ENCODE peak calls at places on chromosome 3, in nine cellular contexts. One of them, this sample, is unnamed.

GRCh38 chr3:173009410-173009809 is 131.6 kb downstream of the SPATA16 start:
- DNase-seq in ACHN: no peak
- DNase-seq in MCF 10A: no peak
- DNase-seq in A172: no peak
- DNase-seq in retina: no peak
- DNase-seq in GM04504: no peak
- DNase-seq in activated CD8-positive, alpha-beta memory T cell treated with anti-CD3 and anti-CD28 coated beads, Interleukin-2, amount 50 U/mL, for 48 hours: no peak
- DNase-seq in GOT3: no peak
- DNase-seq in NAMALWA: no peak
- DNase-seq in this sample: no peak

GRCh38 chr3:98551754-98552153 is 20.0 kb downstream of the GPR15 start:
- DNase-seq in ACHN: no peak
- DNase-seq in retina: no peak
- DNase-seq in MCF 10A: no peak
- DNase-seq in GOT3: no peak
- DNase-seq in activated CD8-positive, alpha-beta memory T cell treated with anti-CD3 and anti-CD28 coated beads, Interleukin-2, amount 50 U/mL, for 48 hours: no peak
- DNase-seq in NAMALWA: no peak
- DNase-seq in GM04504: no peak
- DNase-seq in A172: no peak
- DNase-seq in this sample: no peak

GRCh38 chr3:113966172-113966571 is 18.4 kb downstream of the ZDHHC23 start:
- DNase-seq in MCF 10A: no peak
- DNase-seq in retina: no peak
- DNase-seq in NAMALWA: no peak
- DNase-seq in GM04504: no peak
- DNase-seq in GOT3: no peak
- DNase-seq in A172: no peak
- DNase-seq in ACHN: no peak
- DNase-seq in activated CD8-positive, alpha-beta memory T cell treated with anti-CD3 and anti-CD28 coated beads, Interleukin-2, amount 50 U/mL, for 48 hours: no peak
- DNase-seq in this sample: no peak

GRCh38 chr3:172696357-172696756 is 14.5 kb downstream of the NCEH1 start:
- DNase-seq in MCF 10A: no peak
- DNase-seq in GM04504: no peak
- DNase-seq in A172: no peak
- DNase-seq in NAMALWA: no peak
- DNase-seq in retina: no peak
- DNase-seq in GOT3: no peak
- DNase-seq in ACHN: no peak
- DNase-seq in activated CD8-positive, alpha-beta memory T cell treated with anti-CD3 and anti-CD28 coated beads, Interleukin-2, amount 50 U/mL, for 48 hours: no peak
- DNase-seq in this sample: no peak

GRCh38 chr3:197353867-197354180 is 55.4 kb upstream of the DLG1 start:
- DNase-seq in GM04504: no peak
- DNase-seq in A172: no peak
- DNase-seq in retina: no peak
- DNase-seq in GOT3: no peak
- DNase-seq in NAMALWA: no peak
- DNase-seq in MCF 10A: no peak
- DNase-seq in ACHN: no peak
- DNase-seq in activated CD8-positive, alpha-beta memory T cell treated with anti-CD3 and anti-CD28 coated beads, Interleukin-2, amount 50 U/mL, for 48 hours: no peak
- DNase-seq in this sample: no peak

GRCh38 chr3:30091611-30092135 is 514.7 kb upstream of the TGFBR2 start:
- DNase-seq in NAMALWA: no peak
- DNase-seq in retina: no peak
- DNase-seq in GOT3: no peak
- DNase-seq in ACHN: no peak
- DNase-seq in GM04504: no peak
- DNase-seq in A172: no peak
- DNase-seq in activated CD8-positive, alpha-beta memory T cell treated with anti-CD3 and anti-CD28 coated beads, Interleukin-2, amount 50 U/mL, for 48 hours: no peak
- DNase-seq in MCF 10A: no peak
- DNase-seq in this sample: no peak

GRCh38 chr3:128605091-128606046 is 45.2 kb downstream of the RPN1 start:
- DNase-seq in GOT3: no peak
- DNase-seq in GM04504: no peak
- DNase-seq in NAMALWA: no peak
- DNase-seq in retina: no peak
- DNase-seq in A172: no peak
- DNase-seq in activated CD8-positive, alpha-beta memory T cell treated with anti-CD3 and anti-CD28 coated beads, Interleukin-2, amount 50 U/mL, for 48 hours: no peak
- DNase-seq in MCF 10A: no peak
- DNase-seq in ACHN: peak
- DNase-seq in this sample: no peak

GRCh38 chr3:49100046-49100615 is 4.4 kb downstream of the QARS1 start:
- DNase-seq in retina: no peak
- DNase-seq in GM04504: no peak
- DNase-seq in GOT3: no peak
- DNase-seq in ACHN: no peak
- DNase-seq in MCF 10A: no peak
- DNase-seq in NAMALWA: no peak
- DNase-seq in A172: no peak
- DNase-seq in activated CD8-positive, alpha-beta memory T cell treated with anti-CD3 and anti-CD28 coated beads, Interleukin-2, amount 50 U/mL, for 48 hours: no peak
- DNase-seq in this sample: no peak

GRCh38 chr3:64398431-64398830 is 173.2 kb upstream of the PRICKLE2 start:
- DNase-seq in ACHN: no peak
- DNase-seq in GM04504: peak
- DNase-seq in activated CD8-positive, alpha-beta memory T cell treated with anti-CD3 and anti-CD28 coated beads, Interleukin-2, amount 50 U/mL, for 48 hours: no peak
- DNase-seq in MCF 10A: no peak
- DNase-seq in A172: no peak
- DNase-seq in retina: no peak
- DNase-seq in NAMALWA: no peak
- DNase-seq in GOT3: no peak
- DNase-seq in this sample: no peak

GRCh38 chr3:98972720-98973119 is 71.2 kb upstream of the DCBLD2 start:
- DNase-seq in GOT3: no peak
- DNase-seq in ACHN: no peak
- DNase-seq in retina: no peak
- DNase-seq in MCF 10A: no peak
- DNase-seq in NAMALWA: peak
- DNase-seq in A172: peak
- DNase-seq in GM04504: no peak
- DNase-seq in activated CD8-positive, alpha-beta memory T cell treated with anti-CD3 and anti-CD28 coated beads, Interleukin-2, amount 50 U/mL, for 48 hours: no peak
- DNase-seq in this sample: no peak

GRCh38 chr3:105253225-105253624 is 113.5 kb upstream of the ALCAM start:
- DNase-seq in GOT3: no peak
- DNase-seq in GM04504: no peak
- DNase-seq in MCF 10A: no peak
- DNase-seq in NAMALWA: no peak
- DNase-seq in retina: no peak
- DNase-seq in activated CD8-positive, alpha-beta memory T cell treated with anti-CD3 and anti-CD28 coated beads, Interleukin-2, amount 50 U/mL, for 48 hours: no peak
- DNase-seq in A172: no peak
- DNase-seq in ACHN: no peak
- DNase-seq in this sample: no peak

GRCh38 chr3:56468184-56469106 is at the start of gene ERC2:
- DNase-seq in activated CD8-positive, alpha-beta memory T cell treated with anti-CD3 and anti-CD28 coated beads, Interleukin-2, amount 50 U/mL, for 48 hours: peak
- DNase-seq in retina: peak
- DNase-seq in GOT3: no peak
- DNase-seq in GM04504: peak
- DNase-seq in ACHN: peak
- DNase-seq in MCF 10A: peak
- DNase-seq in NAMALWA: no peak
- DNase-seq in A172: peak
- DNase-seq in this sample: no peak

GRCh38 chr3:168461793-168462192 is 366.1 kb upstream of the GOLIM4 start:
- DNase-seq in MCF 10A: no peak
- DNase-seq in activated CD8-positive, alpha-beta memory T cell treated with anti-CD3 and anti-CD28 coated beads, Interleukin-2, amount 50 U/mL, for 48 hours: no peak
- DNase-seq in GOT3: no peak
- DNase-seq in GM04504: no peak
- DNase-seq in A172: no peak
- DNase-seq in retina: no peak
- DNase-seq in ACHN: no peak
- DNase-seq in NAMALWA: no peak
- DNase-seq in this sample: no peak

GRCh38 chr3:65142476-65142875 is 454.7 kb upstream of the ADAMTS9 start:
- DNase-seq in GOT3: no peak
- DNase-seq in activated CD8-positive, alpha-beta memory T cell treated with anti-CD3 and anti-CD28 coated beads, Interleukin-2, amount 50 U/mL, for 48 hours: no peak
- DNase-seq in NAMALWA: no peak
- DNase-seq in ACHN: no peak
- DNase-seq in GM04504: no peak
- DNase-seq in MCF 10A: no peak
- DNase-seq in A172: no peak
- DNase-seq in retina: no peak
- DNase-seq in this sample: no peak

GRCh38 chr3:161925749-161926360 is 429.2 kb downstream of the OTOL1 start:
- DNase-seq in NAMALWA: peak
- DNase-seq in MCF 10A: no peak
- DNase-seq in activated CD8-positive, alpha-beta memory T cell treated with anti-CD3 and anti-CD28 coated beads, Interleukin-2, amount 50 U/mL, for 48 hours: no peak
- DNase-seq in ACHN: peak
- DNase-seq in GOT3: no peak
- DNase-seq in GM04504: no peak
- DNase-seq in A172: no peak
- DNase-seq in retina: no peak
- DNase-seq in this sample: no peak

GRCh38 chr3:183085634-183086390 is 13.5 kb downstream of the MCCC1 start:
- DNase-seq in NAMALWA: peak
- DNase-seq in MCF 10A: peak
- DNase-seq in GOT3: no peak
- DNase-seq in retina: peak
- DNase-seq in GM04504: no peak
- DNase-seq in activated CD8-positive, alpha-beta memory T cell treated with anti-CD3 and anti-CD28 coated beads, Interleukin-2, amount 50 U/mL, for 48 hours: no peak
- DNase-seq in ACHN: peak
- DNase-seq in A172: no peak
- DNase-seq in this sample: no peak

GRCh38 chr3:108409791-108410190 is 100.6 kb downstream of the MYH15 start:
- DNase-seq in retina: no peak
- DNase-seq in GOT3: no peak
- DNase-seq in ACHN: no peak
- DNase-seq in NAMALWA: no peak
- DNase-seq in GM04504: no peak
- DNase-seq in A172: no peak
- DNase-seq in MCF 10A: no peak
- DNase-seq in activated CD8-positive, alpha-beta memory T cell treated with anti-CD3 and anti-CD28 coated beads, Interleukin-2, amount 50 U/mL, for 48 hours: no peak
- DNase-seq in this sample: no peak

GRCh38 chr3:121228971-121229370 is 316.8 kb downstream of the POLQ start:
- DNase-seq in A172: no peak
- DNase-seq in ACHN: no peak
- DNase-seq in MCF 10A: no peak
- DNase-seq in NAMALWA: no peak
- DNase-seq in GM04504: no peak
- DNase-seq in activated CD8-positive, alpha-beta memory T cell treated with anti-CD3 and anti-CD28 coated beads, Interleukin-2, amount 50 U/mL, for 48 hours: no peak
- DNase-seq in GOT3: no peak
- DNase-seq in retina: no peak
- DNase-seq in this sample: no peak

GRCh38 chr3:55692958-55693558 is 206.0 kb upstream of the WNT5A start:
- DNase-seq in GOT3: no peak
- DNase-seq in activated CD8-positive, alpha-beta memory T cell treated with anti-CD3 and anti-CD28 coated beads, Interleukin-2, amount 50 U/mL, for 48 hours: no peak
- DNase-seq in NAMALWA: no peak
- DNase-seq in retina: no peak
- DNase-seq in MCF 10A: peak
- DNase-seq in GM04504: no peak
- DNase-seq in ACHN: no peak
- DNase-seq in A172: no peak
- DNase-seq in this sample: no peak

GRCh38 chr3:52090620-52091468 is 34.5 kb upstream of the DUSP7 start:
- DNase-seq in NAMALWA: no peak
- DNase-seq in activated CD8-positive, alpha-beta memory T cell treated with anti-CD3 and anti-CD28 coated beads, Interleukin-2, amount 50 U/mL, for 48 hours: no peak
- DNase-seq in GM04504: no peak
- DNase-seq in A172: no peak
- DNase-seq in retina: no peak
- DNase-seq in ACHN: no peak
- DNase-seq in GOT3: no peak
- DNase-seq in MCF 10A: no peak
- DNase-seq in this sample: no peak

GRCh38 chr3:50321844-50322385 is 630 bp downstream of the HYAL2 start:
- DNase-seq in activated CD8-positive, alpha-beta memory T cell treated with anti-CD3 and anti-CD28 coated beads, Interleukin-2, amount 50 U/mL, for 48 hours: no peak
- DNase-seq in retina: no peak
- DNase-seq in GOT3: no peak
- DNase-seq in NAMALWA: no peak
- DNase-seq in ACHN: no peak
- DNase-seq in MCF 10A: no peak
- DNase-seq in GM04504: no peak
- DNase-seq in A172: no peak
- DNase-seq in this sample: no peak

GRCh38 chr3:159964166-159964973 is 24.3 kb upstream of the IL12A start:
- DNase-seq in GM04504: no peak
- DNase-seq in GOT3: no peak
- DNase-seq in retina: no peak
- DNase-seq in activated CD8-positive, alpha-beta memory T cell treated with anti-CD3 and anti-CD28 coated beads, Interleukin-2, amount 50 U/mL, for 48 hours: no peak
- DNase-seq in ACHN: peak
- DNase-seq in NAMALWA: no peak
- DNase-seq in A172: peak
- DNase-seq in MCF 10A: peak
- DNase-seq in this sample: no peak

GRCh38 chr3:123749716-123750115 is 134.4 kb downstream of the MYLK start:
- DNase-seq in GM04504: peak
- DNase-seq in activated CD8-positive, alpha-beta memory T cell treated with anti-CD3 and anti-CD28 coated beads, Interleukin-2, amount 50 U/mL, for 48 hours: no peak
- DNase-seq in GOT3: no peak
- DNase-seq in A172: peak
- DNase-seq in MCF 10A: peak
- DNase-seq in NAMALWA: no peak
- DNase-seq in ACHN: no peak
- DNase-seq in retina: no peak
- DNase-seq in this sample: no peak

GRCh38 chr3:148459931-148460513 is 237.7 kb upstream of the AGTR1 start:
- DNase-seq in GM04504: peak
- DNase-seq in activated CD8-positive, alpha-beta memory T cell treated with anti-CD3 and anti-CD28 coated beads, Interleukin-2, amount 50 U/mL, for 48 hours: no peak
- DNase-seq in ACHN: peak
- DNase-seq in NAMALWA: peak
- DNase-seq in retina: no peak
- DNase-seq in A172: no peak
- DNase-seq in GOT3: no peak
- DNase-seq in MCF 10A: no peak
- DNase-seq in this sample: no peak

GRCh38 chr3:194355379-194355778 is 4.3 kb upstream of the CPN2 start:
- DNase-seq in ACHN: no peak
- DNase-seq in NAMALWA: no peak
- DNase-seq in A172: no peak
- DNase-seq in retina: no peak
- DNase-seq in activated CD8-positive, alpha-beta memory T cell treated with anti-CD3 and anti-CD28 coated beads, Interleukin-2, amount 50 U/mL, for 48 hours: no peak
- DNase-seq in GOT3: no peak
- DNase-seq in MCF 10A: no peak
- DNase-seq in GM04504: no peak
- DNase-seq in this sample: no peak

GRCh38 chr3:39185959-39186691 is 6.3 kb downstream of the XIRP1 start:
- DNase-seq in activated CD8-positive, alpha-beta memory T cell treated with anti-CD3 and anti-CD28 coated beads, Interleukin-2, amount 50 U/mL, for 48 hours: no peak
- DNase-seq in retina: no peak
- DNase-seq in MCF 10A: no peak
- DNase-seq in GOT3: no peak
- DNase-seq in GM04504: no peak
- DNase-seq in ACHN: no peak
- DNase-seq in NAMALWA: no peak
- DNase-seq in A172: no peak
- DNase-seq in this sample: no peak

GRCh38 chr3:196712514-196713413 is 587 bp downstream of the PIGX start:
- DNase-seq in MCF 10A: peak
- DNase-seq in A172: peak
- DNase-seq in GM04504: peak
- DNase-seq in retina: peak
- DNase-seq in NAMALWA: peak
- DNase-seq in ACHN: peak
- DNase-seq in GOT3: peak
- DNase-seq in activated CD8-positive, alpha-beta memory T cell treated with anti-CD3 and anti-CD28 coated beads, Interleukin-2, amount 50 U/mL, for 48 hours: no peak
- DNase-seq in this sample: peak

GRCh38 chr3:69212411-69213160 is 90.2 kb upstream of the LMOD3 start:
- DNase-seq in GM04504: no peak
- DNase-seq in MCF 10A: peak
- DNase-seq in retina: no peak
- DNase-seq in GOT3: no peak
- DNase-seq in ACHN: peak
- DNase-seq in A172: peak
- DNase-seq in activated CD8-positive, alpha-beta memory T cell treated with anti-CD3 and anti-CD28 coated beads, Interleukin-2, amount 50 U/mL, for 48 hours: no peak
- DNase-seq in NAMALWA: no peak
- DNase-seq in this sample: no peak

GRCh38 chr3:117719316-117719926 is 1009.8 kb downstream of the TUSC7 start:
- DNase-seq in ACHN: peak
- DNase-seq in NAMALWA: peak
- DNase-seq in activated CD8-positive, alpha-beta memory T cell treated with anti-CD3 and anti-CD28 coated beads, Interleukin-2, amount 50 U/mL, for 48 hours: no peak
- DNase-seq in retina: no peak
- DNase-seq in GOT3: no peak
- DNase-seq in MCF 10A: peak
- DNase-seq in GM04504: no peak
- DNase-seq in A172: peak
- DNase-seq in this sample: no peak

This sample was measured in osteocyte.